ENCODE peak calls at places on chromosome 19, in five cellular contexts. One of them, this sample, is unnamed.

GRCh38 chr19:49425922-49426592 is 869 bp downstream of the GFY start:
- DNase-seq in tibial artery: no peak
- DNase-seq in fibroblast of lung: no peak
- DNase-seq in brain microvascular endothelial cell: no peak
- DNase-seq in dorsolateral prefrontal cortex: no peak
- DNase-seq in this sample: no peak

GRCh38 chr19:17078038-17078919 is 2.7 kb downstream of the MYO9B start:
- DNase-seq in dorsolateral prefrontal cortex: no peak
- DNase-seq in tibial artery: no peak
- DNase-seq in fibroblast of lung: no peak
- DNase-seq in brain microvascular endothelial cell: no peak
- DNase-seq in this sample: no peak

GRCh38 chr19:52896431-52897148 is 845 bp downstream of the ZNF320 start:
- DNase-seq in dorsolateral prefrontal cortex: no peak
- DNase-seq in fibroblast of lung: peak
- DNase-seq in brain microvascular endothelial cell: peak
- DNase-seq in tibial artery: no peak
- DNase-seq in this sample: no peak

GRCh38 chr19:39470724-39471339 is 9.8 kb upstream of the TIMM50 start:
- DNase-seq in dorsolateral prefrontal cortex: no peak
- DNase-seq in fibroblast of lung: peak
- DNase-seq in brain microvascular endothelial cell: peak
- DNase-seq in tibial artery: no peak
- DNase-seq in this sample: no peak

GRCh38 chr19:23241433-23241832 is 8.8 kb downstream of the ZNF724 start:
- DNase-seq in dorsolateral prefrontal cortex: no peak
- DNase-seq in brain microvascular endothelial cell: no peak
- DNase-seq in fibroblast of lung: no peak
- DNase-seq in tibial artery: no peak
- DNase-seq in this sample: no peak

GRCh38 chr19:18000981-18001836 is 6.8 kb upstream of the ARRDC2 start:
- DNase-seq in tibial artery: peak
- DNase-seq in brain microvascular endothelial cell: peak
- DNase-seq in dorsolateral prefrontal cortex: peak
- DNase-seq in fibroblast of lung: peak
- DNase-seq in this sample: no peak

GRCh38 chr19:38850976-38851621 is 1.3 kb upstream of the HNRNPL start:
- DNase-seq in dorsolateral prefrontal cortex: no peak
- DNase-seq in tibial artery: peak
- DNase-seq in brain microvascular endothelial cell: no peak
- DNase-seq in fibroblast of lung: no peak
- DNase-seq in this sample: no peak

GRCh38 chr19:6084821-6085220 is 25.5 kb downstream of the RFX2 start:
- DNase-seq in tibial artery: no peak
- DNase-seq in fibroblast of lung: no peak
- DNase-seq in brain microvascular endothelial cell: no peak
- DNase-seq in dorsolateral prefrontal cortex: no peak
- DNase-seq in this sample: no peak

GRCh38 chr19:32881766-32882165 is 12.2 kb upstream of the SLC7A9 start:
- DNase-seq in fibroblast of lung: no peak
- DNase-seq in dorsolateral prefrontal cortex: no peak
- DNase-seq in tibial artery: no peak
- DNase-seq in brain microvascular endothelial cell: no peak
- DNase-seq in this sample: no peak

GRCh38 chr19:511101-511841 is 4.0 kb downstream of the TPGS1 start:
- DNase-seq in brain microvascular endothelial cell: no peak
- DNase-seq in dorsolateral prefrontal cortex: no peak
- DNase-seq in fibroblast of lung: peak
- DNase-seq in tibial artery: no peak
- DNase-seq in this sample: peak

GRCh38 chr19:45798995-45799517 is 6.4 kb upstream of the DMWD start:
- DNase-seq in brain microvascular endothelial cell: peak
- DNase-seq in tibial artery: no peak
- DNase-seq in fibroblast of lung: peak
- DNase-seq in dorsolateral prefrontal cortex: no peak
- DNase-seq in this sample: peak

GRCh38 chr19:23075031-23075733 is 41.6 kb upstream of the ZNF730 start:
- DNase-seq in fibroblast of lung: peak
- DNase-seq in tibial artery: no peak
- DNase-seq in brain microvascular endothelial cell: peak
- DNase-seq in dorsolateral prefrontal cortex: no peak
- DNase-seq in this sample: peak

GRCh38 chr19:14519860-14520407 is 1.7 kb upstream of the DNAJB1 start:
- DNase-seq in fibroblast of lung: peak
- DNase-seq in brain microvascular endothelial cell: no peak
- DNase-seq in dorsolateral prefrontal cortex: no peak
- DNase-seq in tibial artery: no peak
- DNase-seq in this sample: no peak

GRCh38 chr19:53994811-53995210 is 3.4 kb downstream of the CACNG6 start:
- DNase-seq in fibroblast of lung: peak
- DNase-seq in tibial artery: no peak
- DNase-seq in dorsolateral prefrontal cortex: no peak
- DNase-seq in brain microvascular endothelial cell: peak
- DNase-seq in this sample: no peak
- H3K27ac ChIP-seq in fibroblast of lung: no peak
- H3K27ac ChIP-seq in tibial artery: no peak
- H3K27ac ChIP-seq in dorsolateral prefrontal cortex: no peak
- H3K27ac ChIP-seq in brain microvascular endothelial cell: no peak
- H3K27ac ChIP-seq in this sample: no peak

GRCh38 chr19:19271828-19272599 is 1.1 kb downstream of the TM6SF2 start:
- DNase-seq in fibroblast of lung: no peak
- DNase-seq in brain microvascular endothelial cell: no peak
- DNase-seq in tibial artery: no peak
- DNase-seq in dorsolateral prefrontal cortex: no peak
- DNase-seq in this sample: no peak
- H3K27ac ChIP-seq in fibroblast of lung: no peak
- H3K27ac ChIP-seq in brain microvascular endothelial cell: no peak
- H3K27ac ChIP-seq in tibial artery: no peak
- H3K27ac ChIP-seq in dorsolateral prefrontal cortex: no peak
- H3K27ac ChIP-seq in this sample: no peak

GRCh38 chr19:50476943-50477264 is 256 bp upstream of the GARIN5A start:
- DNase-seq in dorsolateral prefrontal cortex: no peak
- DNase-seq in tibial artery: no peak
- DNase-seq in brain microvascular endothelial cell: no peak
- DNase-seq in fibroblast of lung: no peak
- DNase-seq in this sample: no peak
- H3K27ac ChIP-seq in dorsolateral prefrontal cortex: peak
- H3K27ac ChIP-seq in tibial artery: peak
- H3K27ac ChIP-seq in brain microvascular endothelial cell: no peak
- H3K27ac ChIP-seq in fibroblast of lung: no peak
- H3K27ac ChIP-seq in this sample: no peak

DNA sequence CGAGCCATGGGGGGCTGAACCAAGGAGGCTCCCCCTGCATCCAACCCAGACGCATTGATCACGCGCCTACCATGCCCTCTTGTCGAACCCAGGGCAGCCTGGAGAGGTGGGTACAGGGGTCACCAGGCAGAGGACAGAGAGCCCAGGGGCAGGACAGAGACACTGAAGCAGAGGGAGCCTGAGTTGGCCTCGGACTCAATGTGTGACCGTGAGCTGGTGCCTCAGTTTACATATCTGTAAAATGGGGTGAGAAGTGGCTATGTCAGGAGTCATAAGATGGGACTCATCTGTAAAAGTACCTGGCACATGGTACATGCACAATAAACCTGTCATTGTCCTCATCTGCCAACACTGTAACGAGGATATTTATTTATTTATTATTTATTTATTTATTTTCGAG is 24.1 kb upstream of the NFIC start:
- DNase-seq in brain microvascular endothelial cell: no peak
- DNase-seq in tibial artery: no peak
- DNase-seq in dorsolateral prefrontal cortex: no peak
- DNase-seq in fibroblast of lung: no peak
- DNase-seq in this sample: no peak
- H3K27ac ChIP-seq in brain microvascular endothelial cell: no peak
- H3K27ac ChIP-seq in tibial artery: peak
- H3K27ac ChIP-seq in dorsolateral prefrontal cortex: no peak
- H3K27ac ChIP-seq in fibroblast of lung: no peak
- H3K27ac ChIP-seq in this sample: no peak

GRCh38 chr19:35105411-35106290 is 10.0 kb upstream of the FXYD3 start:
- DNase-seq in dorsolateral prefrontal cortex: no peak
- DNase-seq in tibial artery: no peak
- DNase-seq in brain microvascular endothelial cell: no peak
- DNase-seq in fibroblast of lung: no peak
- DNase-seq in this sample: no peak

GRCh38 chr19:35106898-35107540 is 8.6 kb upstream of the FXYD3 start:
- DNase-seq in dorsolateral prefrontal cortex: no peak
- DNase-seq in fibroblast of lung: no peak
- DNase-seq in brain microvascular endothelial cell: no peak
- DNase-seq in tibial artery: no peak
- DNase-seq in this sample: no peak

GRCh38 chr19:35107541-35107939 is 8.1 kb upstream of the FXYD3 start:
- DNase-seq in tibial artery: no peak
- DNase-seq in dorsolateral prefrontal cortex: peak
- DNase-seq in brain microvascular endothelial cell: peak
- DNase-seq in fibroblast of lung: peak
- DNase-seq in this sample: peak

GRCh38 chr19:35105047-35105410 is 10.6 kb upstream of the FXYD3 start:
- DNase-seq in brain microvascular endothelial cell: no peak
- DNase-seq in tibial artery: no peak
- DNase-seq in fibroblast of lung: no peak
- DNase-seq in dorsolateral prefrontal cortex: no peak
- DNase-seq in this sample: no peak

GRCh38 chr19:35106291-35106583 is 9.4 kb upstream of the FXYD3 start:
- DNase-seq in fibroblast of lung: no peak
- DNase-seq in dorsolateral prefrontal cortex: peak
- DNase-seq in brain microvascular endothelial cell: no peak
- DNase-seq in tibial artery: no peak
- DNase-seq in this sample: peak
- H3K27ac ChIP-seq in fibroblast of lung: no peak
- H3K27ac ChIP-seq in dorsolateral prefrontal cortex: peak
- H3K27ac ChIP-seq in brain microvascular endothelial cell: no peak
- H3K27ac ChIP-seq in tibial artery: no peak
- H3K27ac ChIP-seq in this sample: peak

GRCh38 chr19:30936276-30936675 is 413.0 kb downstream of the TSHZ3 start:
- DNase-seq in fibroblast of lung: no peak
- DNase-seq in brain microvascular endothelial cell: no peak
- DNase-seq in tibial artery: no peak
- DNase-seq in dorsolateral prefrontal cortex: no peak
- DNase-seq in this sample: no peak
- H3K27ac ChIP-seq in fibroblast of lung: no peak
- H3K27ac ChIP-seq in brain microvascular endothelial cell: no peak
- H3K27ac ChIP-seq in tibial artery: no peak
- H3K27ac ChIP-seq in dorsolateral prefrontal cortex: no peak
- H3K27ac ChIP-seq in this sample: no peak

GRCh38 chr19:13060233-13060963 is 42.3 kb downstream of the LYL1 start:
- DNase-seq in fibroblast of lung: peak
- DNase-seq in brain microvascular endothelial cell: no peak
- DNase-seq in dorsolateral prefrontal cortex: no peak
- DNase-seq in tibial artery: peak
- DNase-seq in this sample: peak
- H3K27ac ChIP-seq in fibroblast of lung: peak
- H3K27ac ChIP-seq in brain microvascular endothelial cell: no peak
- H3K27ac ChIP-seq in dorsolateral prefrontal cortex: peak
- H3K27ac ChIP-seq in tibial artery: peak
- H3K27ac ChIP-seq in this sample: peak

This sample was measured in caudate nucleus.